ENCODE peak calls at places on chromosomes 6 and 20, in four cellular contexts. Q is neural progenitor cell, A is foreskin fibroblast, R is posterior cingulate gyrus. W is an unnamed sample.

GRCh38 chr20:41475507-41475906 is 108.9 kb upstream of the EMILIN3 start:
- DNase-seq in Q (no peak), A (no peak), R (no peak), W (no peak)

GRCh38 chr6:131062245-131063027 is 609 bp downstream of the EPB41L2 start:
- DNase-seq in R (peak; percentile 82), Q (peak; percentile 46), A (no peak), W (no peak)

GRCh38 chr6:108945686-108946158 is 97.5 kb downstream of the ARMC2 start:
- DNase-seq in R (peak; percentile 94), Q (no peak), A (peak; percentile 39), W (no peak)

GRCh38 chr6:87213364-87213763 is 58.0 kb downstream of the ZNF292 start:
- DNase-seq in R (no peak), A (no peak), Q (no peak), W (no peak)

GRCh38 chr6:135995160-135995898 is 143.8 kb downstream of the PDE7B start:
- DNase-seq in Q (no peak), A (peak; percentile 73), R (no peak), W (no peak)

GRCh38 chr20:25282034-25282781 is 34.3 kb downstream of the PYGB start:
- DNase-seq in R (peak; percentile 54), A (no peak), Q (no peak), W (no peak)

GRCh38 chr20:49278817-49279676 is 1.2 kb upstream of the ZNFX1 start:
- DNase-seq in Q (peak; percentile 37), R (no peak), A (no peak), W (no peak)

GRCh38 chr6:170136541-170137175 is 154.2 kb downstream of the DLL1 start:
- DNase-seq in A (no peak), R (peak; percentile 63), Q (no peak), W (no peak)

GRCh38 chr6:145081677-145082076 is 653.6 kb downstream of the EPM2A start:
- DNase-seq in R (no peak), A (no peak), Q (no peak), W (no peak)

GRCh38 chr20:35626386-35627001 is 10.9 kb downstream of the SPAG4 start:
- DNase-seq in A (no peak), Q (no peak), R (no peak), W (no peak)

GRCh38 chr6:3761989-3762270 is 10.4 kb upstream of the PXDC1 start:
- DNase-seq in R (no peak), Q (no peak), A (no peak), W (no peak)

GRCh38 chr6:33507261-33507660 is 52.9 kb downstream of the ZBTB9 start:
- DNase-seq in A (no peak), Q (no peak), R (no peak), W (no peak)

GRCh38 chr6:89268776-89269175 is 46.3 kb downstream of the GABRR2 start:
- DNase-seq in Q (no peak), R (no peak), A (no peak), W (no peak)

GRCh38 chr6:127342946-127343752 is at the start of gene ECHDC1:
- DNase-seq in Q (peak; percentile 69), A (peak; percentile 62), R (peak; percentile 88), W (no peak)

GRCh38 chr6:20205722-20206154 is 6.5 kb downstream of the MBOAT1 start:
- DNase-seq in A (no peak), Q (no peak), R (no peak), W (no peak)

W was measured in iPS DF 19.7.